ENCODE peak calls at places on chromosome 6, in ten cellular contexts. W, B, C, N, Z, E, X, G, O and P are unnamed samples.
A peak's percentile ranks its signal among the peaks of the same experiment; 100 is the strongest.

GRCh38 chr6:25942561-25943147 is 12.2 kb upstream of the SLC17A2 start:
- DNase-seq in W (no peak), B (no peak), C (no peak), N (peak; percentile 51), Z (no peak), E (no peak), X (no peak), G (no peak), O (no peak), P (peak; percentile 51)

GRCh38 chr6:35077006-35077712 is 64.0 kb downstream of the TCP11 start:
- DNase-seq in W (no peak), B (no peak), C (no peak), N (no peak), Z (no peak), E (no peak), X (no peak), G (no peak), O (peak; percentile 47), P (no peak)

GRCh38 chr6:43347444-43347843 is 22.0 kb downstream of the ZNF318 start:
- DNase-seq in W (no peak), B (no peak), C (no peak), N (no peak), Z (no peak), E (no peak), X (no peak), G (no peak), O (no peak), P (no peak)

GRCh38 chr6:155493694-155494143 is 38.1 kb upstream of the NOX3 start:
- DNase-seq in W (no peak), B (no peak), C (peak; percentile 40), N (peak; percentile 27), Z (no peak), E (no peak), X (no peak), G (peak; percentile 96), O (no peak), P (no peak)

GRCh38 chr6:154569136-154569862 is 58.8 kb upstream of the CNKSR3 start:
- DNase-seq in W (no peak), B (no peak), C (no peak), N (peak; percentile 51), Z (no peak), E (no peak), X (no peak), G (no peak), O (no peak), P (no peak)

GRCh38 chr6:617485-618100 is 39.3 kb downstream of the HUS1B start:
- DNase-seq in W (no peak), B (no peak), C (no peak), N (peak; percentile 60), Z (no peak), E (no peak), X (no peak), G (no peak), O (no peak), P (peak; percentile 60)

GRCh38 chr6:33192105-33192646 is at the start of gene COL11A2:
- DNase-seq in W (no peak), B (no peak), C (no peak), N (peak; percentile 32), Z (no peak), E (no peak), X (no peak), G (no peak), O (no peak), P (no peak)

GRCh38 chr6:32882879-32883250 is 28.9 kb downstream of the PSMB9 start:
- DNase-seq in W (no peak), B (no peak), C (no peak), N (no peak), Z (no peak), E (no peak), X (no peak), G (no peak), O (no peak), P (no peak)

GRCh38 chr6:81762132-81762531 is 9.7 kb upstream of the TENT5A start:
- DNase-seq in W (no peak), B (no peak), C (no peak), N (peak; percentile 8), Z (no peak), E (no peak), X (no peak), G (no peak), O (no peak), P (no peak)

GRCh38 chr6:126261792-126262421 is 78.0 kb upstream of the CENPW start:
- DNase-seq in W (no peak), B (no peak), C (no peak), N (no peak), Z (no peak), E (no peak), X (no peak), G (no peak), O (no peak), P (no peak)

GRCh38 chr6:11975353-11975977 is 36.6 kb upstream of the HIVEP1 start:
- DNase-seq in W (no peak), B (no peak), C (no peak), N (no peak), Z (no peak), E (no peak), X (no peak), G (no peak), O (no peak), P (no peak)

GRCh38 chr6:124480021-124480430 is 482.2 kb upstream of the RNF217 start:
- DNase-seq in W (no peak), B (no peak), C (no peak), N (peak; percentile 19), Z (no peak), E (no peak), X (no peak), G (no peak), O (no peak), P (no peak)

GRCh38 chr6:144151010-144151727 is 852 bp downstream of the STX11 start:
- DNase-seq in W (peak; percentile 48), B (no peak), C (no peak), N (no peak), Z (no peak), E (no peak), X (no peak), G (no peak), O (no peak), P (no peak)

GRCh38 chr6:137602311-137602710 is 108.1 kb upstream of the OLIG3 start:
- DNase-seq in W (no peak), B (no peak), C (no peak), N (no peak), Z (no peak), E (no peak), X (no peak), G (no peak), O (no peak), P (no peak)

GRCh38 chr6:152334555-152334954 is 302.6 kb downstream of the SYNE1 start:
- DNase-seq in W (no peak), B (no peak), C (no peak), N (no peak), Z (no peak), E (no peak), X (no peak), G (no peak), O (no peak), P (no peak)

GRCh38 chr6:30481213-30481964 is 7.9 kb upstream of the HLA-E start:
- DNase-seq in W (no peak), B (no peak), C (no peak), N (peak; percentile 49), Z (no peak), E (no peak), X (no peak), G (no peak), O (no peak), P (no peak)

GRCh38 chr6:168968228-168968627 is 285.4 kb downstream of the THBS2 start:
- DNase-seq in W (peak; percentile 1), B (no peak), C (no peak), N (peak; percentile 57), Z (peak; percentile 26), E (no peak), X (no peak), G (peak; percentile 98), O (no peak), P (peak; percentile 77)

GRCh38 chr6:36985384-36985962 is 523 bp downstream of the MTCH1 start:
- DNase-seq in W (no peak), B (no peak), C (no peak), N (peak; percentile 51), Z (no peak), E (no peak), X (no peak), G (no peak), O (no peak), P (no peak)

GRCh38 chr6:14743465-14744211 is 502.2 kb upstream of the JARID2 start:
- DNase-seq in W (peak; percentile 35), B (no peak), C (peak; percentile 53), N (no peak), Z (no peak), E (no peak), X (no peak), G (peak; percentile 96), O (no peak), P (no peak)

GRCh38 chr6:121247386-121247785 is 86.9 kb downstream of the TBC1D32 start:
- DNase-seq in W (no peak), B (no peak), C (no peak), N (no peak), Z (no peak), E (no peak), X (no peak), G (no peak), O (no peak), P (no peak)

GRCh38 chr6:54440549-54440948 is 132.3 kb downstream of the TINAG start:
- DNase-seq in W (no peak), B (no peak), C (no peak), N (no peak), Z (no peak), E (no peak), X (no peak), G (no peak), O (no peak), P (no peak)

GRCh38 chr6:170305772-170306323 is 710 bp upstream of the FAM120B start:
- DNase-seq in W (no peak), B (no peak), C (no peak), N (no peak), Z (no peak), E (no peak), X (no peak), G (no peak), O (no peak), P (peak; percentile 30)

GRCh38 chr6:15533379-15534044 is 129.3 kb downstream of the DTNBP1 start:
- DNase-seq in W (no peak), B (no peak), C (no peak), N (no peak), Z (no peak), E (no peak), X (no peak), G (no peak), O (no peak), P (no peak)

GRCh38 chr6:90124904-90125510 is 171.6 kb downstream of the BACH2 start:
- DNase-seq in W (no peak), B (no peak), C (no peak), N (no peak), Z (no peak), E (no peak), X (no peak), G (no peak), O (no peak), P (no peak)

GRCh38 chr6:130629640-130630039 is 197.6 kb upstream of the SMLR1 start:
- DNase-seq in W (no peak), B (no peak), C (no peak), N (no peak), Z (no peak), E (no peak), X (no peak), G (no peak), O (no peak), P (no peak)

GRCh38 chr6:52164319-52165094 is 21.7 kb upstream of the IL17A start:
- DNase-seq in W (no peak), B (no peak), C (no peak), N (peak; percentile 18), Z (no peak), E (no peak), X (no peak), G (no peak), O (no peak), P (no peak)

GRCh38 chr6:157644043-157644810 is 178.8 kb upstream of the SNX9 start:
- DNase-seq in W (no peak), B (peak; percentile 56), C (no peak), N (peak; percentile 32), Z (no peak), E (no peak), X (no peak), G (no peak), O (no peak), P (peak; percentile 74)

GRCh38 chr6:22250486-22250885 is 46.4 kb downstream of the PRL start:
- DNase-seq in W (no peak), B (no peak), C (no peak), N (peak; percentile 87), Z (no peak), E (no peak), X (no peak), G (no peak), O (no peak), P (peak; percentile 79)